ENCODE peak calls at places on chromosomes 13 and 19, in four cellular contexts. One of them, this sample, is unnamed.

GRCh38 chr13:21973437-21974125 is 302.7 kb downstream of the FGF9 start:
- ATAC-seq in lower lobe of right lung: no peak
- ATAC-seq in heart left ventricle: no peak
- ATAC-seq in upper lobe of left lung: no peak
- ATAC-seq in this sample: no peak

GRCh38 chr13:75263741-75264407 is 218.1 kb downstream of the TBC1D4 start:
- ATAC-seq in upper lobe of left lung: no peak
- ATAC-seq in heart left ventricle: no peak
- ATAC-seq in lower lobe of right lung: no peak
- ATAC-seq in this sample: no peak

GRCh38 chr13:27200413-27201066 is 28.9 kb upstream of the USP12 start:
- ATAC-seq in upper lobe of left lung: no peak
- ATAC-seq in lower lobe of right lung: no peak
- ATAC-seq in heart left ventricle: no peak
- ATAC-seq in this sample: no peak

GRCh38 chr19:28324275-28325060 is 888.5 kb downstream of the UQCRFS1 start:
- ATAC-seq in lower lobe of right lung: no peak
- ATAC-seq in heart left ventricle: no peak
- ATAC-seq in upper lobe of left lung: no peak
- ATAC-seq in this sample: no peak

GRCh38 chr19:17803264-17803896 is 8.4 kb downstream of the B3GNT3 start:
- ATAC-seq in lower lobe of right lung: peak; percentile 56
- ATAC-seq in heart left ventricle: no peak
- ATAC-seq in upper lobe of left lung: no peak
- ATAC-seq in this sample: no peak

GRCh38 chr19:3977242-3978143 is 6.6 kb upstream of the DAPK3 start:
- ATAC-seq in lower lobe of right lung: peak; percentile 32
- ATAC-seq in heart left ventricle: peak; percentile 1
- ATAC-seq in upper lobe of left lung: peak; percentile 4
- ATAC-seq in this sample: no peak

GRCh38 chr19:18743281-18743825 is 47.8 kb downstream of the COMP start:
- ATAC-seq in heart left ventricle: peak; percentile 73
- ATAC-seq in lower lobe of right lung: peak; percentile 67
- ATAC-seq in upper lobe of left lung: peak; percentile 49
- ATAC-seq in this sample: peak; percentile 48

GRCh38 chr19:46913198-46913851 is 52.5 kb downstream of the ARHGAP35 start:
- ATAC-seq in upper lobe of left lung: peak; percentile 71
- ATAC-seq in lower lobe of right lung: peak; percentile 87
- ATAC-seq in heart left ventricle: peak; percentile 75
- ATAC-seq in this sample: no peak

GRCh38 chr19:10815007-10815531 is 20.9 kb downstream of the TMED1 start:
- ATAC-seq in lower lobe of right lung: no peak
- ATAC-seq in upper lobe of left lung: no peak
- ATAC-seq in heart left ventricle: no peak
- ATAC-seq in this sample: no peak

GRCh38 chr13:32837973-32838940 is 178.0 kb upstream of the KL start:
- ATAC-seq in lower lobe of right lung: no peak
- ATAC-seq in heart left ventricle: no peak
- ATAC-seq in upper lobe of left lung: no peak
- ATAC-seq in this sample: no peak

GRCh38 chr13:61795580-61795979 is 379.9 kb upstream of the PCDH20 start:
- ATAC-seq in heart left ventricle: peak; percentile 70
- ATAC-seq in upper lobe of left lung: no peak
- ATAC-seq in lower lobe of right lung: no peak
- ATAC-seq in this sample: peak; percentile 86

GRCh38 chr13:111210945-111211469 is 95.9 kb downstream of the ARHGEF7 start:
- ATAC-seq in heart left ventricle: no peak
- ATAC-seq in upper lobe of left lung: peak; percentile 4
- ATAC-seq in lower lobe of right lung: peak; percentile 50
- ATAC-seq in this sample: no peak

GRCh38 chr19:14050512-14050911 is 11.4 kb downstream of the PALM3 start:
- ATAC-seq in upper lobe of left lung: no peak
- ATAC-seq in heart left ventricle: no peak
- ATAC-seq in lower lobe of right lung: no peak
- ATAC-seq in this sample: no peak

GRCh38 chr13:108897955-108898354 is 268.5 kb downstream of the MYO16 start:
- ATAC-seq in heart left ventricle: no peak
- ATAC-seq in upper lobe of left lung: no peak
- ATAC-seq in lower lobe of right lung: no peak
- ATAC-seq in this sample: no peak

DNA sequence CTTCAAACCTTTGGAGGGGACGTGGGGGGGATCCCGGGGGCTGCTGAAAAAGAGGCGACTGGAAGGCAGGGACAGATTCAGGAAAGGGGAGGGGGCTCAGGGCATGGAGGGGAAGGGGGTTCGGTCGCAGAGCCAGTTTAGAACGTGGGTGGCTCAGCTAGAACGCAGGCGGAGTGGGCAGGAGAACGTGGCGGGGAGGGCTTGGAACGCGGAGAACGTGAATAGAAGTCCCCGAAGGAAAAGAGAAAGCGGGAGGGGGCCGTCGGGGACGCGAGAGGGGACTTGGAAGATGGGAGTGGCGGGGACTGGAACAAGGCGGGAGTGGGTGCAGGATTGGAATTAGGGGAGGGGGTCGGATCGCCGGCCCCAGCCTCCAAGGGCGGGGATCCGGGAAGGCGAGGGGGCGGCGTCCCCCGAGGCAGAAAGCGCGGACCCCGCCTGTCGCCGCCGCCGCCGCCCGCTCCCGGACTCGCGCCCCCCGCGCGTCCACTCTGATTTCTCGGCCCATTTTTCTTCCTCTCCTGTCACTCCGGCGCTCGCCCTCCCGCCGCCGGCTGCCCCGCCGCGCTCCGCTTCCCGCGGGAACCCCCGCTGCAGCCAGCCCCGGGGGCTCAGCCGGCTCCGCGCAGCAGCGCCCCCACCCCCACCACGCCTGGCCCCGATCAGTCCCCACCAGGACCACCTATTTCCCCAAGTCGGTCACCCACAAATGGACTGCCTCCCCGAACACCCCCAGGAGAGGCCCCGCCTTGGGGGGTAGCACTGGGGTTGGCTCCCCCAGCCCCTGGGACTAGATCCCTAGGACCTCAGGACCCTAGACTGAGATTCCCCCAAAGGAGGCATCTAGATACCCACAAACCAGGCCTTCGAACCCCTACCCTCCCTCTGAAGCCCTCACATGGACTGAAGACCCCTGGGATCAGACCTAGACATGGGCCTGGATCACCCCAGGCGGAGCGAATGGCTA is 12.5 kb upstream of the ERFL start:
- ATAC-seq in lower lobe of right lung: no peak
- ATAC-seq in heart left ventricle: no peak
- ATAC-seq in upper lobe of left lung: no peak
- ATAC-seq in this sample: no peak
- TF ChIP-seq CTCF in lower lobe of right lung: no peak
- TF ChIP-seq CTCF in heart left ventricle: no peak
- TF ChIP-seq CTCF in upper lobe of left lung: no peak
- TF ChIP-seq CTCF in this sample: no peak

GRCh38 chr19:41785653-41786052 is 10.7 kb upstream of the CEACAM3 start:
- ATAC-seq in heart left ventricle: peak; percentile 51
- ATAC-seq in upper lobe of left lung: peak; percentile 93
- ATAC-seq in lower lobe of right lung: peak; percentile 92
- ATAC-seq in this sample: no peak
- TF ChIP-seq CTCF in heart left ventricle: peak; percentile 59
- TF ChIP-seq CTCF in upper lobe of left lung: peak; percentile 78
- TF ChIP-seq CTCF in lower lobe of right lung: peak; percentile 79
- TF ChIP-seq CTCF in this sample: peak; percentile 72

DNA sequence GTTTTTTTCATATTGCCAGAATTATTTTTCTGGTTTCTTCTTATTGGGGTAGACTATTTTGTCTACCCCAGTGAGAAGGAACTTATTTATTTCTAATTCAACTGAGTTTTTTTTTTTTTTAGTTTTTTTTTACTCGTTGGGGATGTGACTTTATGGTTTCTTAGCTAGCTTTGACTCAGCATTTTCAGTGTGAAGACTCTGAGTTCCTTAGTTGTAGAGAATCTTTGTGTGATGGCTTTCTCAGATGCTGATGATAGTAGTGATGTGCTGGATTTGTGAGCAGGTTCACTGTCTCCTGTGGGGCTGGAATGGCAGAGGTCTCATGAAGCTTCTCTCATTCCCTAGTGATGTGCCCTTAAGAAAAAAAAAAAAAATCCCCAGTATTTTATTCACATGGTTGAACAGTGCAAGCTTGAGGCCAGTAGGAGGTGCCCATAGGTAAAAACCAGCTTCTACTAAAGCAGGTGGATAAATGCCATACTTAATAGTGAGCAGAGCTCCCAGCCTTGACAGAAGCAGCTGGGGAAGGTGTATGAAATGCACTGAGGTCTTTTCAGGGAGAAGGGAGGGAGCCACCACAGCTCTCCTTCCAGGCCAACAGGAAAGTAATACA is 106.2 kb upstream of the KLF5 start:
- ATAC-seq in lower lobe of right lung: no peak
- ATAC-seq in heart left ventricle: no peak
- ATAC-seq in upper lobe of left lung: no peak
- ATAC-seq in this sample: no peak
- TF ChIP-seq CTCF in lower lobe of right lung: no peak
- TF ChIP-seq CTCF in heart left ventricle: no peak
- TF ChIP-seq CTCF in upper lobe of left lung: no peak
- TF ChIP-seq CTCF in this sample: no peak

GRCh38 chr13:91572439-91572838 is 174.0 kb downstream of the GPC5 start:
- ATAC-seq in upper lobe of left lung: no peak
- ATAC-seq in lower lobe of right lung: no peak
- ATAC-seq in heart left ventricle: no peak
- ATAC-seq in this sample: no peak

GRCh38 chr13:91574756-91575155 is 176.3 kb downstream of the GPC5 start:
- ATAC-seq in lower lobe of right lung: no peak
- ATAC-seq in heart left ventricle: no peak
- ATAC-seq in upper lobe of left lung: no peak
- ATAC-seq in this sample: no peak

GRCh38 chr13:91579320-91579719 is 180.9 kb downstream of the GPC5 start:
- ATAC-seq in lower lobe of right lung: no peak
- ATAC-seq in heart left ventricle: no peak
- ATAC-seq in upper lobe of left lung: no peak
- ATAC-seq in this sample: no peak

GRCh38 chr13:91572944-91573535 is 174.6 kb downstream of the GPC5 start:
- ATAC-seq in heart left ventricle: no peak
- ATAC-seq in upper lobe of left lung: no peak
- ATAC-seq in lower lobe of right lung: no peak
- ATAC-seq in this sample: no peak

GRCh38 chr13:91576590-91576989 is 178.2 kb downstream of the GPC5 start:
- ATAC-seq in heart left ventricle: no peak
- ATAC-seq in upper lobe of left lung: no peak
- ATAC-seq in lower lobe of right lung: no peak
- ATAC-seq in this sample: no peak
- TF ChIP-seq CTCF in heart left ventricle: no peak
- TF ChIP-seq CTCF in upper lobe of left lung: no peak
- TF ChIP-seq CTCF in lower lobe of right lung: no peak
- TF ChIP-seq CTCF in this sample: no peak

This sample was measured in gastroesophageal sphincter.